ENCODE peak calls at places on chromosomes 6 and 20, in five cellular contexts. One of them, this sample, is unnamed.

GRCh38 chr6:35089216-35089934 is 51.8 kb downstream of the TCP11 start:
- DNase-seq in iris pigment epithelial cell: no peak
- DNase-seq in NCI-H460: no peak
- DNase-seq in NCI-H748 treated with DMSO at 0.1 percent for 48 hours: no peak
- DNase-seq in activated naive CD4-positive, alpha-beta T cell: no peak
- DNase-seq in this sample: no peak

GRCh38 chr6:53240763-53241162 is 92.1 kb upstream of the GCM1 start:
- DNase-seq in NCI-H748 treated with DMSO at 0.1 percent for 48 hours: no peak
- DNase-seq in activated naive CD4-positive, alpha-beta T cell: no peak
- DNase-seq in NCI-H460: no peak
- DNase-seq in iris pigment epithelial cell: no peak
- DNase-seq in this sample: no peak

GRCh38 chr20:63531686-63532448 is 5.3 kb downstream of the PTK6 start:
- DNase-seq in NCI-H748 treated with DMSO at 0.1 percent for 48 hours: no peak
- DNase-seq in iris pigment epithelial cell: no peak
- DNase-seq in NCI-H460: no peak
- DNase-seq in activated naive CD4-positive, alpha-beta T cell: no peak
- DNase-seq in this sample: no peak

GRCh38 chr6:7100751-7101078 is 7.0 kb upstream of the RREB1 start:
- DNase-seq in activated naive CD4-positive, alpha-beta T cell: no peak
- DNase-seq in NCI-H460: no peak
- DNase-seq in iris pigment epithelial cell: no peak
- DNase-seq in NCI-H748 treated with DMSO at 0.1 percent for 48 hours: no peak
- DNase-seq in this sample: no peak

GRCh38 chr20:47456952-47457724 is 44.5 kb upstream of the NCOA3 start:
- DNase-seq in iris pigment epithelial cell: peak
- DNase-seq in NCI-H460: no peak
- DNase-seq in NCI-H748 treated with DMSO at 0.1 percent for 48 hours: no peak
- DNase-seq in activated naive CD4-positive, alpha-beta T cell: no peak
- DNase-seq in this sample: no peak

GRCh38 chr6:37648465-37649330 is 49.0 kb downstream of the MDGA1 start:
- DNase-seq in NCI-H748 treated with DMSO at 0.1 percent for 48 hours: no peak
- DNase-seq in activated naive CD4-positive, alpha-beta T cell: no peak
- DNase-seq in NCI-H460: no peak
- DNase-seq in iris pigment epithelial cell: peak
- DNase-seq in this sample: no peak

GRCh38 chr6:13420269-13420668 is 67.1 kb downstream of the GFOD1 start:
- DNase-seq in NCI-H460: no peak
- DNase-seq in NCI-H748 treated with DMSO at 0.1 percent for 48 hours: no peak
- DNase-seq in activated naive CD4-positive, alpha-beta T cell: no peak
- DNase-seq in iris pigment epithelial cell: no peak
- DNase-seq in this sample: no peak

GRCh38 chr6:95142101-95142500 is 435.2 kb upstream of the MANEA start:
- DNase-seq in NCI-H460: no peak
- DNase-seq in activated naive CD4-positive, alpha-beta T cell: no peak
- DNase-seq in iris pigment epithelial cell: no peak
- DNase-seq in NCI-H748 treated with DMSO at 0.1 percent for 48 hours: no peak
- DNase-seq in this sample: no peak

GRCh38 chr6:11805259-11806053 is 26.9 kb upstream of the ADTRP start:
- DNase-seq in activated naive CD4-positive, alpha-beta T cell: no peak
- DNase-seq in NCI-H748 treated with DMSO at 0.1 percent for 48 hours: no peak
- DNase-seq in iris pigment epithelial cell: no peak
- DNase-seq in NCI-H460: no peak
- DNase-seq in this sample: no peak

GRCh38 chr6:119273799-119274595 is 75.6 kb downstream of the MAN1A1 start:
- DNase-seq in NCI-H748 treated with DMSO at 0.1 percent for 48 hours: no peak
- DNase-seq in activated naive CD4-positive, alpha-beta T cell: no peak
- DNase-seq in NCI-H460: no peak
- DNase-seq in iris pigment epithelial cell: peak
- DNase-seq in this sample: no peak

GRCh38 chr20:60224914-60225313 is 266.7 kb downstream of the CDH26 start:
- DNase-seq in iris pigment epithelial cell: no peak
- DNase-seq in NCI-H748 treated with DMSO at 0.1 percent for 48 hours: no peak
- DNase-seq in activated naive CD4-positive, alpha-beta T cell: no peak
- DNase-seq in NCI-H460: no peak
- DNase-seq in this sample: no peak

GRCh38 chr6:71072508-71072907 is 115.6 kb upstream of the B3GAT2 start:
- DNase-seq in iris pigment epithelial cell: peak
- DNase-seq in activated naive CD4-positive, alpha-beta T cell: no peak
- DNase-seq in NCI-H748 treated with DMSO at 0.1 percent for 48 hours: no peak
- DNase-seq in NCI-H460: no peak
- DNase-seq in this sample: no peak

GRCh38 chr6:165649701-165650137 is 13.3 kb downstream of the PDE10A start:
- DNase-seq in activated naive CD4-positive, alpha-beta T cell: no peak
- DNase-seq in NCI-H748 treated with DMSO at 0.1 percent for 48 hours: no peak
- DNase-seq in NCI-H460: no peak
- DNase-seq in iris pigment epithelial cell: no peak
- DNase-seq in this sample: no peak

GRCh38 chr6:97186416-97186999 is 96.5 kb downstream of the MMS22L start:
- DNase-seq in iris pigment epithelial cell: peak
- DNase-seq in NCI-H460: peak
- DNase-seq in NCI-H748 treated with DMSO at 0.1 percent for 48 hours: peak
- DNase-seq in activated naive CD4-positive, alpha-beta T cell: peak
- DNase-seq in this sample: peak

GRCh38 chr6:12348530-12349511 is 58.7 kb downstream of the EDN1 start:
- DNase-seq in activated naive CD4-positive, alpha-beta T cell: no peak
- DNase-seq in NCI-H460: peak
- DNase-seq in NCI-H748 treated with DMSO at 0.1 percent for 48 hours: no peak
- DNase-seq in iris pigment epithelial cell: peak
- DNase-seq in this sample: no peak

GRCh38 chr6:42084889-42085288 is 34.6 kb downstream of the TAF8 start:
- DNase-seq in iris pigment epithelial cell: no peak
- DNase-seq in NCI-H460: no peak
- DNase-seq in activated naive CD4-positive, alpha-beta T cell: no peak
- DNase-seq in NCI-H748 treated with DMSO at 0.1 percent for 48 hours: no peak
- DNase-seq in this sample: no peak

GRCh38 chr20:59455392-59456341 is 148.7 kb upstream of the PHACTR3 start:
- DNase-seq in NCI-H748 treated with DMSO at 0.1 percent for 48 hours: peak
- DNase-seq in iris pigment epithelial cell: peak
- DNase-seq in activated naive CD4-positive, alpha-beta T cell: no peak
- DNase-seq in NCI-H460: peak
- DNase-seq in this sample: no peak

GRCh38 chr20:46552460-46553420 is 2.3 kb upstream of the OCSTAMP start:
- DNase-seq in iris pigment epithelial cell: no peak
- DNase-seq in NCI-H748 treated with DMSO at 0.1 percent for 48 hours: no peak
- DNase-seq in activated naive CD4-positive, alpha-beta T cell: no peak
- DNase-seq in NCI-H460: no peak
- DNase-seq in this sample: peak

GRCh38 chr6:115838763-115839401 is 221.8 kb downstream of the FRK start:
- DNase-seq in activated naive CD4-positive, alpha-beta T cell: no peak
- DNase-seq in NCI-H748 treated with DMSO at 0.1 percent for 48 hours: peak
- DNase-seq in NCI-H460: peak
- DNase-seq in iris pigment epithelial cell: peak
- DNase-seq in this sample: peak

GRCh38 chr6:102015431-102015830 is 621.9 kb downstream of the GRIK2 start:
- DNase-seq in NCI-H460: no peak
- DNase-seq in iris pigment epithelial cell: no peak
- DNase-seq in NCI-H748 treated with DMSO at 0.1 percent for 48 hours: no peak
- DNase-seq in activated naive CD4-positive, alpha-beta T cell: no peak
- DNase-seq in this sample: no peak

GRCh38 chr6:112173401-112173800 is 81.0 kb downstream of the LAMA4 start:
- DNase-seq in iris pigment epithelial cell: peak
- DNase-seq in NCI-H460: no peak
- DNase-seq in NCI-H748 treated with DMSO at 0.1 percent for 48 hours: no peak
- DNase-seq in activated naive CD4-positive, alpha-beta T cell: no peak
- DNase-seq in this sample: no peak

GRCh38 chr6:15490242-15491100 is 172.4 kb downstream of the DTNBP1 start:
- DNase-seq in NCI-H748 treated with DMSO at 0.1 percent for 48 hours: no peak
- DNase-seq in iris pigment epithelial cell: no peak
- DNase-seq in NCI-H460: no peak
- DNase-seq in activated naive CD4-positive, alpha-beta T cell: no peak
- DNase-seq in this sample: peak

GRCh38 chr20:24677626-24678328 is 208.3 kb downstream of the SYNDIG1 start:
- DNase-seq in NCI-H460: no peak
- DNase-seq in NCI-H748 treated with DMSO at 0.1 percent for 48 hours: no peak
- DNase-seq in iris pigment epithelial cell: no peak
- DNase-seq in activated naive CD4-positive, alpha-beta T cell: no peak
- DNase-seq in this sample: no peak

GRCh38 chr6:71979911-71980310 is 93.6 kb downstream of the RIMS1 start:
- DNase-seq in iris pigment epithelial cell: no peak
- DNase-seq in activated naive CD4-positive, alpha-beta T cell: no peak
- DNase-seq in NCI-H748 treated with DMSO at 0.1 percent for 48 hours: no peak
- DNase-seq in NCI-H460: no peak
- DNase-seq in this sample: no peak

GRCh38 chr20:33423141-33423834 is 20.3 kb downstream of the SNTA1 start:
- DNase-seq in activated naive CD4-positive, alpha-beta T cell: no peak
- DNase-seq in NCI-H460: no peak
- DNase-seq in iris pigment epithelial cell: peak
- DNase-seq in NCI-H748 treated with DMSO at 0.1 percent for 48 hours: no peak
- DNase-seq in this sample: no peak

GRCh38 chr6:168713839-168714238 is 272.9 kb downstream of the SMOC2 start:
- DNase-seq in iris pigment epithelial cell: peak
- DNase-seq in NCI-H748 treated with DMSO at 0.1 percent for 48 hours: no peak
- DNase-seq in activated naive CD4-positive, alpha-beta T cell: no peak
- DNase-seq in NCI-H460: peak
- DNase-seq in this sample: no peak

GRCh38 chr6:1404713-1405098 is 15.3 kb downstream of the FOXF2 start:
- DNase-seq in iris pigment epithelial cell: no peak
- DNase-seq in NCI-H748 treated with DMSO at 0.1 percent for 48 hours: no peak
- DNase-seq in NCI-H460: no peak
- DNase-seq in activated naive CD4-positive, alpha-beta T cell: no peak
- DNase-seq in this sample: no peak

GRCh38 chr6:156189195-156189594 is 588.0 kb upstream of the ARID1B start:
- DNase-seq in NCI-H460: no peak
- DNase-seq in activated naive CD4-positive, alpha-beta T cell: no peak
- DNase-seq in iris pigment epithelial cell: no peak
- DNase-seq in NCI-H748 treated with DMSO at 0.1 percent for 48 hours: no peak
- DNase-seq in this sample: no peak

GRCh38 chr6:138654715-138655634 is 118.6 kb upstream of the CCDC28A start:
- DNase-seq in iris pigment epithelial cell: peak
- DNase-seq in NCI-H748 treated with DMSO at 0.1 percent for 48 hours: no peak
- DNase-seq in NCI-H460: no peak
- DNase-seq in activated naive CD4-positive, alpha-beta T cell: no peak
- DNase-seq in this sample: no peak

GRCh38 chr20:986733-987355 is 15.3 kb downstream of the RSPO4 start:
- DNase-seq in activated naive CD4-positive, alpha-beta T cell: no peak
- DNase-seq in NCI-H748 treated with DMSO at 0.1 percent for 48 hours: no peak
- DNase-seq in NCI-H460: no peak
- DNase-seq in iris pigment epithelial cell: no peak
- DNase-seq in this sample: no peak

GRCh38 chr20:1808101-1808500 is 87.1 kb upstream of the SIRPA start:
- DNase-seq in NCI-H460: no peak
- DNase-seq in NCI-H748 treated with DMSO at 0.1 percent for 48 hours: no peak
- DNase-seq in activated naive CD4-positive, alpha-beta T cell: no peak
- DNase-seq in iris pigment epithelial cell: no peak
- DNase-seq in this sample: no peak

GRCh38 chr6:36131517-36132220 is 1.4 kb downstream of the MAPK13 start:
- DNase-seq in activated naive CD4-positive, alpha-beta T cell: peak
- DNase-seq in iris pigment epithelial cell: peak
- DNase-seq in NCI-H748 treated with DMSO at 0.1 percent for 48 hours: peak
- DNase-seq in NCI-H460: no peak
- DNase-seq in this sample: no peak

GRCh38 chr6:145633981-145634627 is 101.2 kb downstream of the EPM2A start:
- DNase-seq in activated naive CD4-positive, alpha-beta T cell: peak
- DNase-seq in iris pigment epithelial cell: peak
- DNase-seq in NCI-H748 treated with DMSO at 0.1 percent for 48 hours: peak
- DNase-seq in NCI-H460: peak
- DNase-seq in this sample: peak

GRCh38 chr6:110596354-110596753 is 119.9 kb upstream of the SLC22A16 start:
- DNase-seq in NCI-H460: no peak
- DNase-seq in activated naive CD4-positive, alpha-beta T cell: no peak
- DNase-seq in iris pigment epithelial cell: no peak
- DNase-seq in NCI-H748 treated with DMSO at 0.1 percent for 48 hours: no peak
- DNase-seq in this sample: no peak

GRCh38 chr6:32785781-32786533 is 22.6 kb upstream of the HLA-DQB2 start:
- DNase-seq in NCI-H748 treated with DMSO at 0.1 percent for 48 hours: peak
- DNase-seq in activated naive CD4-positive, alpha-beta T cell: no peak
- DNase-seq in iris pigment epithelial cell: peak
- DNase-seq in NCI-H460: peak
- DNase-seq in this sample: peak

GRCh38 chr6:21504790-21505189 is 88.8 kb upstream of the SOX4 start:
- DNase-seq in NCI-H460: no peak
- DNase-seq in activated naive CD4-positive, alpha-beta T cell: no peak
- DNase-seq in iris pigment epithelial cell: peak
- DNase-seq in NCI-H748 treated with DMSO at 0.1 percent for 48 hours: no peak
- DNase-seq in this sample: no peak